ENCODE peak calls at places on chromosomes 13 and 19, in five cellular contexts. X is activated CD8-positive, alpha-beta memory T cell treated with anti-CD3 and anti-CD28 coated beads for 1 hour; D is GOT3; J is stimulated activated CD4-positive, alpha-beta T cell treated with anti-CD3 and anti-CD28 coated beads, Interleukin-15, amount 100 ng/mL, for 1 hour; Q is hypothalamus. W is an unnamed sample.
A peak's percentile ranks its signal among the peaks of the same experiment; 100 is the strongest.

GRCh38 chr13:30359999-30360398 is 52.6 kb upstream of the KATNAL1 start:
- DNase-seq in X (no peak), D (no peak), J (no peak), Q (no peak), W (no peak)

GRCh38 chr19:29479941-29480340 is 45.9 kb upstream of the VSTM2B start:
- DNase-seq in X (no peak), D (no peak), J (no peak), Q (no peak), W (no peak)

GRCh38 chr19:41263042-41263849 is 926 bp upstream of the HNRNPUL1 start:
- DNase-seq in X (peak; percentile 60), D (no peak), J (peak; percentile 57), Q (peak; percentile 77), W (peak; percentile 96)

GRCh38 chr19:32676895-32677359 is 1.3 kb downstream of the RGS9BP start:
- DNase-seq in X (no peak), D (no peak), J (no peak), Q (no peak), W (no peak)

GRCh38 chr13:24149306-24150032 is 11.1 kb upstream of the SPATA13 start:
- DNase-seq in X (no peak), D (no peak), J (no peak), Q (no peak), W (no peak)

GRCh38 chr13:83125791-83126190 is 756.5 kb downstream of the SLITRK1 start:
- DNase-seq in X (no peak), D (no peak), J (no peak), Q (no peak), W (no peak)

GRCh38 chr13:39016789-39017188 is 21.1 kb downstream of the PROSER1 start:
- DNase-seq in X (no peak), D (no peak), J (no peak), Q (no peak), W (peak; percentile 22)

GRCh38 chr13:70812481-70812880 is 704.2 kb upstream of the KLHL1 start:
- DNase-seq in X (no peak), D (no peak), J (no peak), Q (no peak), W (no peak)

GRCh38 chr13:67143544-67144115 is 86.5 kb downstream of the PCDH9 start:
- DNase-seq in X (no peak), D (no peak), J (no peak), Q (no peak), W (no peak)

GRCh38 chr19:43776285-43776684 is 4.5 kb downstream of the KCNN4 start:
- DNase-seq in X (no peak), D (no peak), J (no peak), Q (no peak), W (peak; percentile 90)

GRCh38 chr13:42477588-42478190 is 96.3 kb upstream of the TNFSF11 start:
- DNase-seq in X (no peak), D (no peak), J (no peak), Q (peak; percentile 1), W (no peak)

GRCh38 chr13:106101201-106101600 is 434.3 kb downstream of the EFNB2 start:
- DNase-seq in X (no peak), D (no peak), J (no peak), Q (no peak), W (no peak)

GRCh38 chr13:24540236-24541126 is 27.9 kb upstream of the PARP4 start:
- DNase-seq in X (no peak), D (no peak), J (no peak), Q (no peak), W (peak; percentile 22)

GRCh38 chr13:101529419-101529818 is 76.9 kb downstream of the ITGBL1 start:
- DNase-seq in X (no peak), D (no peak), J (no peak), Q (no peak), W (peak; percentile 48)

GRCh38 chr19:58045411-58046050 is 11.7 kb downstream of the ZSCAN1 start:
- DNase-seq in X (no peak), D (no peak), J (no peak), Q (no peak), W (no peak)

GRCh38 chr13:63010072-63010658 is 1594.5 kb upstream of the PCDH20 start:
- DNase-seq in X (no peak), D (no peak), J (no peak), Q (no peak), W (no peak)

GRCh38 chr19:43997631-43998290 is 5.0 kb upstream of the ZNF230 start:
- DNase-seq in X (no peak), D (no peak), J (no peak), Q (no peak), W (no peak)

GRCh38 chr13:62320129-62320724 is 904.6 kb upstream of the PCDH20 start:
- DNase-seq in X (no peak), D (no peak), J (no peak), Q (no peak), W (no peak)

GRCh38 chr13:51684076-51684475 is 99.8 kb downstream of the WDFY2 start:
- DNase-seq in X (no peak), D (no peak), J (no peak), Q (no peak), W (no peak)

GRCh38 chr13:43157796-43158195 is 134.4 kb downstream of the DNAJC15 start:
- DNase-seq in X (no peak), D (no peak), J (no peak), Q (no peak), W (no peak)

GRCh38 chr13:48579167-48579918 is 46.5 kb upstream of the RCBTB2 start:
- DNase-seq in X (no peak), D (no peak), J (no peak), Q (no peak), W (no peak)

GRCh38 chr19:10346509-10346908 is 7.1 kb upstream of the ICAM3 start:
- DNase-seq in X (no peak), D (no peak), J (no peak), Q (no peak), W (no peak)

GRCh38 chr19:36136975-36137686 is 2.7 kb upstream of the CAPNS1 start:
- DNase-seq in X (no peak), D (no peak), J (no peak), Q (no peak), W (no peak)

GRCh38 chr19:30228726-30229523 is 143.3 kb upstream of the ZNF536 start:
- DNase-seq in X (no peak), D (no peak), J (no peak), Q (no peak), W (no peak)

GRCh38 chr19:38656171-38656981 is 8.9 kb downstream of the ACTN4 start:
- DNase-seq in X (no peak), D (no peak), J (no peak), Q (no peak), W (peak; percentile 45)

GRCh38 chr13:101941095-101941777 is 460.6 kb downstream of the FGF14 start:
- DNase-seq in X (no peak), D (no peak), J (no peak), Q (no peak), W (no peak)